ENCODE peak calls at places on chromosomes 3 and 15, in nine cellular contexts. K, D, J, E, A, Y, U, X and H are unnamed samples.
A peak's percentile ranks its signal among the peaks of the same experiment; 100 is the strongest.

GRCh38 chr15:70772402-70772801 is 9.0 kb upstream of the UACA start:
- DNase-seq in D (no peak), A (no peak), Y (no peak), X (no peak), K (no peak), J (no peak), E (no peak), U (no peak), H (no peak)

GRCh38 chr3:4828279-4829030 is 150.8 kb upstream of the BHLHE40 start:
- DNase-seq in J (no peak), X (no peak), A (no peak), K (no peak), D (no peak), U (peak; percentile 52), Y (no peak), E (peak; percentile 73), H (peak; percentile 91)

GRCh38 chr3:50675179-50676030 is 678 bp downstream of the DOCK3 start:
- DNase-seq in Y (peak; percentile 3), K (no peak), D (peak; percentile 72), X (peak; percentile 67), E (no peak), U (no peak), A (peak; percentile 23), J (no peak), H (no peak)

GRCh38 chr3:135106445-135106844 is 311.4 kb downstream of the EPHB1 start:
- DNase-seq in K (no peak), Y (no peak), X (no peak), U (no peak), J (peak; percentile 5), E (no peak), D (peak; percentile 78), A (no peak), H (peak; percentile 32)

GRCh38 chr3:188584162-188584529 is 430.2 kb downstream of the LPP start:
- DNase-seq in D (no peak), Y (no peak), K (no peak), U (no peak), X (no peak), E (peak; percentile 92), J (peak; percentile 33), A (no peak), H (peak; percentile 92)

GRCh38 chr3:141092663-141093062 is 41.5 kb downstream of the SPSB4 start:
- DNase-seq in X (no peak), D (no peak), A (no peak), E (no peak), K (no peak), U (no peak), J (no peak), Y (no peak), H (no peak)

GRCh38 chr3:36763850-36764703 is at the start of gene DCLK3:
- DNase-seq in X (no peak), J (no peak), Y (no peak), U (no peak), K (no peak), A (no peak), E (no peak), D (peak; percentile 57), H (no peak)

GRCh38 chr15:26298666-26299065 is 435.5 kb upstream of the ATP10A start:
- DNase-seq in Y (no peak), U (no peak), K (no peak), A (no peak), E (no peak), D (no peak), J (no peak), X (no peak), H (no peak)

GRCh38 chr15:43511012-43511885 is 6.2 kb upstream of the MAP1A start:
- DNase-seq in E (peak; percentile 23), J (no peak), Y (no peak), U (peak; percentile 37), K (no peak), D (peak; percentile 76), X (no peak), A (no peak), H (peak; percentile 21)

GRCh38 chr15:70741107-70741511 is 22.2 kb downstream of the UACA start:
- DNase-seq in D (no peak), X (no peak), A (no peak), K (no peak), U (peak; percentile 65), Y (no peak), E (peak; percentile 95), J (peak; percentile 37), H (peak; percentile 93)